ENCODE peak calls at places on chromosomes 11 and 22, in seven cellular contexts. M is A549, A is HepG2, E is HCT116, C is K562, I is HL-60, P is GM12878. H is an unnamed sample.
A peak's percentile ranks its signal among the peaks of the same experiment; 100 is the strongest.

GRCh38 chr11:17544181-17544622 is at the start of gene USH1C:
- DNase-seq in E (peak; percentile 29), I (no peak), A (no peak), M (peak; percentile 61), P (no peak), C (peak; percentile 97), H (peak; percentile 77)

GRCh38 chr11:133388260-133388659 is 144.0 kb downstream of the OPCML start:
- DNase-seq in M (no peak), E (no peak), C (no peak), A (no peak), P (no peak), I (no peak), H (no peak)

GRCh38 chr11:78351193-78351592 is 66.4 kb downstream of the GAB2 start:
- DNase-seq in M (no peak), C (no peak), I (peak; percentile 56), E (no peak), A (no peak), P (no peak), H (peak; percentile 22)

GRCh38 chr11:65776196-65776595 is 4.6 kb downstream of the AP5B1 start:
- DNase-seq in M (no peak), I (peak; percentile 97), P (no peak), A (peak; percentile 43), E (no peak), C (no peak), H (no peak)

GRCh38 chr11:114366331-114367243 is 33.7 kb downstream of the C11orf71 start:
- DNase-seq in E (no peak), A (no peak), C (no peak), M (no peak), P (no peak), I (no peak), H (no peak)

GRCh38 chr11:61417670-61418069 is 12.1 kb downstream of the CPSF7 start:
- DNase-seq in P (no peak), C (no peak), A (peak; percentile 16), I (peak; percentile 77), E (no peak), M (no peak), H (no peak)

GRCh38 chr11:74840486-74840885 is 91.8 kb downstream of the RNF169 start:
- DNase-seq in C (no peak), M (no peak), P (no peak), I (no peak), A (no peak), E (no peak), H (no peak)

GRCh38 chr22:41508770-41509170 is 35.5 kb downstream of the POLR3H start:
- DNase-seq in M (no peak), E (no peak), P (no peak), A (no peak), C (no peak), I (no peak), H (no peak)

GRCh38 chr11:95089620-95090542 is at the start of gene ENDOD1:
- DNase-seq in I (peak; percentile 81), E (no peak), C (peak; percentile 89), M (peak; percentile 45), P (no peak), A (peak; percentile 57), H (peak; percentile 90)

GRCh38 chr22:44179196-44179988 is 1.3 kb upstream of the PARVG start:
- DNase-seq in P (no peak), I (no peak), M (no peak), C (no peak), E (no peak), A (no peak), H (no peak)

GRCh38 chr11:69372589-69373250 is 78.8 kb downstream of the MYEOV start:
- DNase-seq in A (no peak), M (no peak), P (no peak), I (no peak), E (no peak), C (no peak), H (no peak)
- TF ChIP-seq REST in A (no peak), M (no peak), P (no peak), I (no peak), E (no peak), C (no peak), H (no peak)

GRCh38 chr11:79393362-79394043 is 47.3 kb downstream of the TENM4 start:
- DNase-seq in E (no peak), P (no peak), I (no peak), C (no peak), A (no peak), M (no peak), H (peak; percentile 54)

GRCh38 chr11:79390477-79390876 is 50.4 kb downstream of the TENM4 start:
- DNase-seq in C (no peak), I (no peak), A (no peak), M (no peak), E (no peak), P (no peak), H (no peak)

GRCh38 chr11:79388201-79388600 is 52.6 kb downstream of the TENM4 start:
- DNase-seq in I (no peak), A (no peak), C (no peak), P (no peak), M (no peak), E (no peak), H (no peak)

GRCh38 chr11:79396001-79396400 is 44.8 kb downstream of the TENM4 start:
- DNase-seq in M (no peak), A (no peak), P (no peak), I (no peak), E (no peak), C (no peak), H (no peak)

GRCh38 chr11:79390923-79391322 is 49.9 kb downstream of the TENM4 start:
- DNase-seq in I (no peak), C (no peak), E (no peak), A (no peak), P (no peak), M (no peak), H (no peak)
- TF ChIP-seq REST in I (no peak), C (no peak), E (no peak), A (no peak), P (no peak), M (no peak), H (no peak)

GRCh38 chr22:30864441-30865420 is 103.8 kb downstream of the MORC2 start:
- DNase-seq in I (no peak), A (no peak), M (no peak), C (no peak), E (no peak), P (no peak), H (no peak)

GRCh38 chr22:30866216-30866615 is 102.4 kb downstream of the MORC2 start:
- DNase-seq in I (no peak), A (no peak), E (no peak), C (no peak), M (no peak), P (no peak), H (no peak)

GRCh38 chr22:30867746-30868662 is 100.6 kb downstream of the MORC2 start:
- DNase-seq in P (no peak), A (no peak), M (no peak), E (no peak), I (no peak), C (no peak), H (no peak)

GRCh38 chr22:30866811-30867271 is 101.7 kb downstream of the MORC2 start:
- DNase-seq in P (no peak), M (peak; percentile 15), E (no peak), I (no peak), A (peak; percentile 31), C (no peak), H (peak; percentile 35)

DNA sequence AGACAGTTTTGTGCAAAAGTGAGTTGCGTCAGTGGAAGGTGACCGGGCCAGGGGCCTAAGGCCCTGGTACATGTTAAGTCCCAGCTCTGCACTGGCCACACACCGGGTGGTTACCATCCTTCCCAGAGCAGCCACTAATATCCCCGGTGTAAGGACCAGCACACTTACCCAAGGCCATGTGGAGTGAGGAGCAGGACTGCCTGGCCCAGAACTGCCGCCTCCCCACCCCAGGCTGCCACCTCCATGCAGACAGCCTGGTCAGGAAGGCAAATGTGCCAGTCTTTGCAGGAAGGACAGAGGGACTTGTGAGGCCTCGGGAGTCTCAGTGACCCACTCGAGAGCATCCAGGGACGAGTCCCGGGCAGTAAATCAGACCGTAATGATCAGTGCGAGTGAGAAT is 102.9 kb downstream of the MORC2 start:
- DNase-seq in C (no peak), E (no peak), P (no peak), M (no peak), I (no peak), A (no peak), H (no peak)
- TF ChIP-seq REST in C (no peak), E (no peak), P (no peak), M (no peak), I (no peak), A (no peak), H (no peak)

GRCh38 chr11:70568504-70569172 is 170.3 kb downstream of the CTTN start:
- DNase-seq in A (no peak), I (no peak), C (peak; percentile 44), E (no peak), M (no peak), P (no peak), H (peak; percentile 74)
- TF ChIP-seq REST in A (no peak), I (no peak), C (no peak), E (no peak), M (no peak), P (no peak), H (no peak)

DNA sequence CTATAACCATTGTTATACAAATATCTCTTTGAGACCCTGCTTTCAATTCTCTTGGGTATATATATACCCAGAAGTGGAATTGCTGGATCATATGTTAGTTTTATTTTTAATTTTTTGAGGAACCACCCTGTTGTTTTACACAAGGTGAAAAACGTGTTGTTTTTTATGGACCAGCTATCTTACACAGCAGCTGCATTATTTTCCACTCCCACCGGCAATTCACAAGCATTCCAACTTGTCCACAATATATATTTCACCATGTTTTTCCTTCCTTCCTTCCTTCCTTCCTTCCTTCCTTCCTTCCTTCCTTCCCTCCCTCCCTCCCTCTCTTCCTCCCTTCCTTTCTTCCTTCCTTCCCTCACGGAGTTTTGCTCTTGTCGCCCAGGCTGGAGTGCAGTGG is 6.3 kb upstream of the APOL5 start:
- DNase-seq in P (no peak), I (no peak), A (no peak), M (no peak), E (no peak), C (no peak), H (no peak)
- TF ChIP-seq REST in P (no peak), I (no peak), A (no peak), M (no peak), E (no peak), C (no peak), H (no peak)

DNA sequence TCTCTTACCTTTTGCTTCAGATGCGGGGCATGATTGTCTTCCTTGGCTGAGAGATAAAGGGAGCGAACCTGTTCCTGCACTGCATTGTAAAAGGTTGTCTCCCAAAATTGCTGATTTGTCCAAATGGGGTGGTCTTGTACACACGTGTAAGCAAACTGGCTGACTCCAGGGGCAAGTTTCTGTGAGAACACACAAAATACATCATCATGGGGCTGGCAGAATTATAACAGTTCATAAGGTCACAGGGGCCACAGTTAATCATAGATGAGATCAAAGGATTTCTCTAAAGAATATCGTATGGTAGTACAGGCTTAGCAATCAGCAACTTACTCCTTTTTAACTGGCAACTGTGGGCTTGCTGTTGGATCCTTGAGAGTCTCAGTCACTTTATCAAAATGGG is 194.3 kb downstream of the SWAP70 start:
- DNase-seq in A (peak; percentile 23), I (no peak), M (no peak), P (no peak), C (no peak), E (no peak), H (no peak)
- TF ChIP-seq REST in A (no peak), I (no peak), M (no peak), P (no peak), C (no peak), E (no peak), H (no peak)

GRCh38 chr22:45203150-45203974 is 37.3 kb downstream of the KIAA0930 start:
- DNase-seq in E (no peak), A (no peak), C (no peak), P (no peak), I (no peak), M (no peak), H (no peak)
- TF ChIP-seq REST in E (no peak), A (no peak), C (no peak), P (no peak), I (no peak), M (no peak), H (no peak)

H was measured in GM23338.